ENCODE peak calls at places on chromosomes 3 and 15, in nine cellular contexts. C is GM12865, J is lower leg skin, B is breast epithelium, T is left ventricle myocardium inferior, Z is body of pancreas, U is GM20000, F is astrocyte, Q is PC-9. W is an unnamed sample.

GRCh38 chr15:100680726-100681125 is 78.3 kb downstream of the ASB7 start:
- DNase-seq in C (no peak), J (no peak), B (no peak), T (no peak), Z (no peak), U (no peak), F (no peak), Q (no peak), W (no peak)

GRCh38 chr3:107242579-107242978 is 134.7 kb upstream of the CCDC54 start:
- DNase-seq in C (no peak), J (no peak), B (no peak), T (no peak), Z (no peak), U (no peak), F (no peak), Q (no peak), W (no peak)

GRCh38 chr3:60392501-60392900 is 858.8 kb downstream of the FHIT start:
- DNase-seq in C (no peak), J (no peak), B (no peak), T (no peak), Z (no peak), U (no peak), F (no peak), Q (no peak), W (no peak)

GRCh38 chr3:144590854-144591253 is 619.2 kb downstream of the DIPK2A start:
- DNase-seq in C (no peak), J (no peak), B (no peak), T (no peak), Z (no peak), U (no peak), F (peak), Q (no peak), W (no peak)

GRCh38 chr3:124158174-124158812 is 166.4 kb upstream of the ROPN1 start:
- DNase-seq in C (no peak), J (no peak), B (no peak), T (no peak), Z (no peak), U (no peak), F (no peak), Q (no peak), W (no peak)

GRCh38 chr3:17747890-17748247 is 5.4 kb upstream of the TBC1D5 start:
- DNase-seq in C (no peak), J (no peak), B (no peak), T (no peak), Z (no peak), U (no peak), F (no peak), Q (no peak), W (no peak)

GRCh38 chr15:77014137-77015081 is 19.5 kb downstream of the PSTPIP1 start:
- DNase-seq in C (peak), J (no peak), B (no peak), T (no peak), Z (no peak), U (peak), F (no peak), Q (no peak), W (no peak)

GRCh38 chr15:39344662-39345141 is 236.2 kb upstream of the THBS1 start:
- DNase-seq in C (no peak), J (no peak), B (no peak), T (no peak), Z (no peak), U (no peak), F (no peak), Q (no peak), W (no peak)

GRCh38 chr15:30065025-30065801 is 17.5 kb upstream of the GOLGA8J start:
- DNase-seq in C (no peak), J (no peak), B (no peak), T (no peak), Z (no peak), U (no peak), F (peak), Q (no peak), W (peak)

GRCh38 chr15:88915354-88915753 is 2.2 kb upstream of the MFGE8 start:
- DNase-seq in C (no peak), J (peak), B (no peak), T (peak), Z (no peak), U (no peak), F (no peak), Q (no peak), W (no peak)

GRCh38 chr15:75814794-75815193 is 28.5 kb upstream of the UBE2Q2 start:
- DNase-seq in C (no peak), J (no peak), B (no peak), T (no peak), Z (no peak), U (no peak), F (no peak), Q (no peak), W (no peak)

GRCh38 chr15:75811616-75812015 is 31.6 kb upstream of the UBE2Q2 start:
- DNase-seq in C (no peak), J (no peak), B (no peak), T (no peak), Z (no peak), U (no peak), F (peak), Q (no peak), W (no peak)

GRCh38 chr15:75808563-75808962 is 34.7 kb upstream of the UBE2Q2 start:
- DNase-seq in C (no peak), J (peak), B (no peak), T (no peak), Z (no peak), U (no peak), F (no peak), Q (no peak), W (no peak)

GRCh38 chr15:75810874-75811498 is 32.3 kb upstream of the UBE2Q2 start:
- DNase-seq in C (no peak), J (no peak), B (no peak), T (no peak), Z (no peak), U (no peak), F (no peak), Q (no peak), W (no peak)

GRCh38 chr15:75809986-75810750 is 33.1 kb upstream of the UBE2Q2 start:
- DNase-seq in C (peak), J (no peak), B (no peak), T (no peak), Z (peak), U (peak), F (no peak), Q (peak), W (no peak)
- TF ChIP-seq CTCF in C (peak), J (no peak), B (no peak), T (peak), Z (no peak), U (peak), F (peak), Q (peak), W (peak)

GRCh38 chr3:189270248-189270832 is 98.6 kb downstream of the TPRG1 start:
- DNase-seq in C (peak), J (no peak), B (peak), T (peak), Z (peak), U (peak), F (peak), Q (peak), W (peak)

GRCh38 chr3:189275852-189276251 is 104.1 kb downstream of the TPRG1 start:
- DNase-seq in C (no peak), J (no peak), B (no peak), T (no peak), Z (no peak), U (no peak), F (no peak), Q (no peak), W (no peak)

GRCh38 chr3:189273736-189274135 is 102.0 kb downstream of the TPRG1 start:
- DNase-seq in C (no peak), J (no peak), B (no peak), T (no peak), Z (no peak), U (no peak), F (no peak), Q (no peak), W (no peak)

GRCh38 chr3:189275182-189275581 is 103.4 kb downstream of the TPRG1 start:
- DNase-seq in C (no peak), J (no peak), B (no peak), T (no peak), Z (no peak), U (no peak), F (no peak), Q (no peak), W (no peak)

DNA sequence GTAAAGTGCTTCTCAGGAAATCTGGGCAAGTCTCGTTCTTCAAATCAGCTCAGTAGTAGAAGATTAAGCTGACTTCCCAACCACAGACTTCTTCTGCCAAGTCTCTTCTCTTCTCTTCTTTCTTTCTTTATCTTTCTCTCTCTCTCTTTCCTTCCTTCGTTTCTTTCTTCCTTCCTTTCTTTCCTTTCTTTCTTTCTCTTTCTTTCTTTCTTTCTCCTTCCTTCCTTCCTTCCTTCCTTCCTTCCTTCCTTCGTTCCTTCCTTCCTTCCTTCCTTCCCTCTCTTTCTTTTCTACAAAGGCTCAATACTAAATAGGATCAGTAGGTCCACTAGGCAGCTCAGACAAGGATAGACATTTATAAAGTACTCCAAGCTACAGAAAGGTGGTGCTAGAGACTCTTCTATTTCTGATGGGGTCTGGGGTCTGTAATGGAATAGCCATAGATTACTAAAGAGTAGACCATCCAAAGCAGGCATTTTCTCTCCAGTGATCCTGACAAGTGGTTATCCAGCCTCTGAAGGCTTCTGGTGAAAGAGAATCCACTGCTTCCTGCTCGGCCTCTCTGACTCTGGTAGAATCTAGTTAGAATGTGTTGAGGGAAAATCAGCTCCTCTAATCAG is 100.8 kb downstream of the TPRG1 start:
- DNase-seq in C (peak), J (no peak), B (no peak), T (no peak), Z (no peak), U (no peak), F (no peak), Q (no peak), W (no peak)
- TF ChIP-seq CTCF in C (peak), J (no peak), B (no peak), T (no peak), Z (no peak), U (no peak), F (peak), Q (peak), W (no peak)

DNA sequence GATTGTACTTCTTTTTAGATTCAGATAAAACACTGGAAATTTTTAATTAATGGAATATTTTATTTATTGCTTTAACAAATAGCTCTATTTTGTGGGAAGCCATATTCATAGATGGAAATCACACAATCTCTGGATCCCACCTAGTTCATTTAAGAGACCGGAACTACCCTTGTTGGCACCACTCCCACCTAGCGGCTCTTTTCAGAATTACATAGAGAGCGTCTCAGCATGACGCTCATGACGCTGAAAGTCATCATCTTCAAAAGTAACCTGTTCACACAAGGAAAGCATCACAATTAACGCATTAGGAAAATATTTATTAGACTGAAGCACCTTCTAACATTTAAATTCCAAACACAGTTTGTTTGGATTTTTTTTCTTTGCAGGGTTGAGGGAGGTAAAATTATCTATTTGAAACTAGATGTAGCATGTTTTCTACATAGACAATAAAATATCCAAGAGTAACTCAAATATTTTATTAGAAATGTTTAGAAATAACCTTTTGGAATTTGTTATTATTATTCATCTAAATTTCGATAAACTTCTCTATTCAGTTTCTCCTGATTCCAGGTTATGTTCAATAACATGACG is 214.9 kb upstream of the ARRDC4 start:
- DNase-seq in C (peak), J (no peak), B (no peak), T (no peak), Z (peak), U (peak), F (no peak), Q (peak), W (no peak)
- TF ChIP-seq CTCF in C (peak), J (no peak), B (no peak), T (peak), Z (peak), U (peak), F (peak), Q (peak), W (no peak)

GRCh38 chr15:23497710-23498111 is 50.7 kb upstream of the GOLGA6L2 start:
- DNase-seq in C (peak), J (no peak), B (no peak), T (no peak), Z (peak), U (no peak), F (no peak), Q (peak), W (no peak)
- TF ChIP-seq CTCF in C (peak), J (no peak), B (no peak), T (peak), Z (no peak), U (no peak), F (peak), Q (peak), W (no peak)

DNA sequence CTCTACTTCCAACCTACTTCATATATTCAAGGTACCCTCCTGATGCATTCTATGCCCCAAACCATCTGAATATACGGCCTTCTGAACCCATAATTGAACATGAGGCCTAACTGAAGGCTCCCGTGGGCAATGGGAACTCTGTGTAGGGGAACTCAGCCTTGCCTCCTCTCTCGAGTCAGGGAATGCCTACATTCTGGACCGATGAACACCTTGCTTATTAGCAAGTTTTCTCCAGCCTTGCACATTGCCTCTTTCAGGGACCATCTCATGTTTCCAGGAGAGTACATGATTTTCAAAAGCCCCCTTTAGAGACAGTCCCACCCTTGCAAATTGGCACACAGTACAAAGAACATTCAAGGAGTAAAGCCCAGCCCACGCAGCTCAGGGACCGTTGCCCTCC is 26.3 kb upstream of the GALNT15 start:
- DNase-seq in C (no peak), J (peak), B (no peak), T (no peak), Z (no peak), U (no peak), F (no peak), Q (no peak), W (no peak)
- TF ChIP-seq CTCF in C (no peak), J (no peak), B (no peak), T (no peak), Z (no peak), U (no peak), F (no peak), Q (no peak), W (no peak)

DNA sequence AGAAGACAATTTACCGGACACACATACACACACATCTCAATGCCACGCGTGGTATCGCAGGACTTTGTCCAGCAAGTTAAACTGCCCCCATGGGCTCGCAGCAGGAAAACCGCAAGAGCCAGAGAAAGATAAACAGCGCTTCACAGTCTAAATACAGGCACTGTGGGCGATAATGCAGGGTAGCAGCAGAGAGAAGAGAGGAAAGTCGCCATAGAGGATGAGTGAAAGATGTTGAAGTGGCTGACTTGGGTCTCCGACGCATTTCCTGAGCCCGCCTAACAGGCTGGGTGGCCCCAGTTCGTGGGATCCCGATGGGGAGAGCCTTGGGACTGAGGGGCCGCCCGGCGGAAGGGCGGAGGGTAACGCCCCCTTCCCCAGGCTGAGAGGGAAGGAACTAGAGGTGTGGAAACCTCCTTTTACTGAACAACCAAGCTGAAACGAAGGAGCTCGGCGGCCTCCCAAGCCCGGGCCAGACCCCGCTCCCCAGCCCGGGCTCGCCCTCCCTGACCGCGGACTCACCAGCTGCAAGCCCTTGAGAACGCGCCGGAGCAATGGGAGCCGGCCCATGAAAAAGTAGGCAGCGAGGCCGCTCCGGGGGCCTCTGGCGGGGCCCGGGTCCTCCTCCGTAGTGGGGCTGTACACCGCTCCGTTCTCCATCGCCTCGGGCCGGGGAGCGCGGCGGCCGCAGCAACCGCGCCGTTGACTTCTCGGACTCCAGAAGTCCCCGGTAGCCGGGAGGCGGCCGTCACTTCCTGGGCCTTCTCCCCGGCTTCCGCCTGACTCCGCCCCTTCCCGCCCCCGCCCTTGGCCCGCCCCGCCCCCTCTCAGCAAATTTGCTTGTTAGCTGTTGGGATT is at the start of gene CMTM6:
- DNase-seq in C (peak), J (peak), B (peak), T (peak), Z (peak), U (peak), F (peak), Q (peak), W (peak)
- TF ChIP-seq CTCF in C (no peak), J (no peak), B (no peak), T (no peak), Z (no peak), U (no peak), F (no peak), Q (no peak), W (no peak)

DNA sequence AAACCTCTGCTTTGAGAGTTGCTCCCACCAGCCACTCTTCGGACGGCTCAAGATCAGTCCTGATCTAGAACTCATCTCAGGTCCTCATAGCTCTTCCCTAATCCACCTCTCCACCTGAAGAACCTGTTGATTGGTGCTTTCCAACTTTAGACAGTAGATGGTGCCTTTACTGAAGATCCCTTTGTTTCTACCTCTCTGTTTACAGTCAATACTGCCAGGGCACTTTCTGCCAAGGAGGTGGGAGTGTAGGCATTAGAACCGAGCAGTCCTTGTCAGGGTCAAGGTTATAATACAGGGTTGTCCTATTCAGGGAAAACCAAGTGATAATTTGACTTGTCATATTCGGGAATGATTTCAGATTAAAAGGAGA is 1.2 kb downstream of the CGNL1 start:
- DNase-seq in C (no peak), J (no peak), B (no peak), T (no peak), Z (no peak), U (no peak), F (no peak), Q (no peak), W (no peak)
- TF ChIP-seq CTCF in C (no peak), J (no peak), B (no peak), T (no peak), Z (no peak), U (no peak), F (no peak), Q (no peak), W (no peak)

GRCh38 chr3:138180375-138181029 is 5.8 kb upstream of the DBR1 start:
- DNase-seq in C (peak), J (no peak), B (no peak), T (no peak), Z (peak), U (peak), F (peak), Q (no peak), W (no peak)
- TF ChIP-seq CTCF in C (peak), J (no peak), B (no peak), T (peak), Z (no peak), U (peak), F (peak), Q (peak), W (peak)

DNA sequence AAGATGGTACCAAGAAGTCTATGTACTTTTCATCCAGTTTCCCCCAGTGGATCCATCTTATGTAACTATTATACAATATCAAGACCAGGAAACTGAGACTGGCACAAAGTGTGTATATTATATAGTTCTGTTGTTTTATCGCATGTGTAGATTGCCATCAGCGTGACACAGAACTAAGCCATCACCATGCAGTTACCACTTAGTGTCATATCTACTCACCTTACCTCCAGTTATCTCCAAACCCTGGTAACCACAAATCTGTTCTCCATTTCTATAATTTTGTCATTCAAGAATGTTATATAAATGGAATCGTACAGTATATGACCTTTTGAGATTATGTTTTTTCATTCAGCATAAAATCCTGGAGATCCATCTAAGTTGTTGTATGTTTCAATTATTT is 23.1 kb downstream of the IFT122 start:
- DNase-seq in C (no peak), J (no peak), B (no peak), T (no peak), Z (no peak), U (no peak), F (no peak), Q (no peak), W (no peak)
- TF ChIP-seq CTCF in C (no peak), J (no peak), B (no peak), T (no peak), Z (no peak), U (no peak), F (no peak), Q (no peak), W (no peak)